ENCODE peak calls at places on chromosomes 13 and 19, in five cellular contexts. N is mammary epithelial cell, M is ovary, Y is PC-3, L is breast epithelium. B is an unnamed sample. For H3K27me3, the result is how much of the 10 kb centered on the place peaks cover.

GRCh38 chr13:48233097-48233885 is at the start of gene ITM2B:
- DNase-seq in N (peak), M (peak), Y (peak), L (peak), B (peak)

GRCh38 chr19:32830231-32831014 is 39.1 kb downstream of the SLC7A9 start:
- DNase-seq in N (no peak), M (no peak), Y (peak), L (no peak), B (peak)

GRCh38 chr13:75316427-75316826 is 165.5 kb downstream of the TBC1D4 start:
- DNase-seq in N (no peak), M (no peak), Y (peak), L (no peak), B (peak)

GRCh38 chr13:103187621-103188020 is 121.4 kb upstream of the SLC10A2 start:
- DNase-seq in N (no peak), M (no peak), Y (no peak), L (no peak), B (no peak)

GRCh38 chr13:67299072-67299635 is 69.0 kb upstream of the PCDH9 start:
- DNase-seq in N (peak), M (no peak), Y (peak), L (no peak), B (peak)

GRCh38 chr19:7670150-7670784 is 1.4 kb downstream of the RETN start:
- DNase-seq in N (no peak), M (no peak), Y (no peak), L (no peak), B (no peak)

GRCh38 chr13:29429496-29429895 is 166.0 kb downstream of the SLC7A1 start:
- DNase-seq in N (no peak), M (no peak), Y (no peak), L (no peak), B (no peak)

GRCh38 chr13:50713849-50714248 is 129.6 kb downstream of the DLEU7 start:
- DNase-seq in N (peak), M (no peak), Y (peak), L (no peak), B (peak)

GRCh38 chr19:30309983-30310805 is 62.0 kb upstream of the ZNF536 start:
- DNase-seq in N (no peak), M (no peak), Y (no peak), L (no peak), B (peak)

GRCh38 chr13:26074706-26075105 is 22.9 kb upstream of the SHISA2 start:
- DNase-seq in N (peak), M (no peak), Y (peak), L (no peak), B (peak)

GRCh38 chr19:16366433-16367268 is 42.0 kb downstream of the KLF2 start:
- DNase-seq in N (no peak), M (no peak), Y (no peak), L (no peak), B (no peak)

GRCh38 chr13:52162279-52163101 is 3.1 kb upstream of the NEK3 start:
- DNase-seq in N (peak), M (no peak), Y (peak), L (no peak), B (peak)

GRCh38 chr13:94323746-94324408 is 155.6 kb downstream of the DCT start:
- DNase-seq in N (no peak), M (no peak), Y (no peak), L (no peak), B (no peak)

GRCh38 chr13:21967871-21968270 is 297.0 kb downstream of the FGF9 start:
- DNase-seq in N (no peak), M (no peak), Y (no peak), L (no peak), B (no peak)

GRCh38 chr13:50840327-50840726 is 3.2 kb downstream of the DLEU7 start:
- DNase-seq in N (no peak), M (no peak), Y (no peak), L (no peak), B (no peak)

GRCh38 chr13:112782433-112783010 is 92.7 kb downstream of the ATP11A start:
- DNase-seq in N (no peak), M (no peak), Y (no peak), L (no peak), B (peak)

GRCh38 chr19:28687296-28687695 is 525.7 kb downstream of the UQCRFS1 start:
- DNase-seq in N (no peak), M (no peak), Y (no peak), L (no peak), B (no peak)

GRCh38 chr13:37616131-37616530 is 17.6 kb upstream of the POSTN start:
- DNase-seq in N (no peak), M (no peak), Y (no peak), L (no peak), B (no peak)

GRCh38 chr19:3262362-3262761 is 37.9 kb downstream of the CELF5 start:
- DNase-seq in N (no peak), M (no peak), Y (no peak), L (no peak), B (no peak)

GRCh38 chr13:74062933-74063332 is 71.3 kb downstream of the KLF12 start:
- DNase-seq in N (no peak), M (peak), Y (no peak), L (no peak), B (peak)

GRCh38 chr13:92827503-92827902 is 399.1 kb upstream of the GPC6 start:
- DNase-seq in N (peak), M (no peak), Y (no peak), L (no peak), B (no peak)

GRCh38 chr13:20799726-20800416 is 26.1 kb upstream of the EEF1AKMT1 start:
- DNase-seq in N (no peak), M (no peak), Y (peak), L (no peak), B (peak)

GRCh38 chr13:34678154-34678553 is 263.9 kb upstream of the NBEA start:
- DNase-seq in N (peak), M (no peak), Y (peak), L (no peak), B (peak)

GRCh38 chr19:677201-677600 is 1.0 kb downstream of the FSTL3 start:
- DNase-seq in N (peak), M (peak), Y (peak), L (peak), B (peak)

GRCh38 chr19:6481541-6482342 is at the start of gene DENND1C:
- DNase-seq in N (no peak), M (no peak), Y (peak), L (no peak), B (no peak)

GRCh38 chr13:98214008-98214643 is 37.1 kb upstream of the RNF113B start:
- DNase-seq in N (no peak), M (peak), Y (peak), L (no peak), B (peak)

GRCh38 chr13:33740134-33740538 is 77.8 kb upstream of the RFC3 start:
- DNase-seq in N (peak), M (no peak), Y (peak), L (no peak), B (peak)

GRCh38 chr13:94707400-94708021 is 4.8 kb downstream of the SOX21 start:
- DNase-seq in N (no peak), M (no peak), Y (no peak), L (no peak), B (no peak)

GRCh38 chr19:42345191-42345812 is 19.9 kb downstream of the MEGF8 start:
- DNase-seq in N (no peak), M (no peak), Y (no peak), L (no peak), B (no peak)

GRCh38 chr19:42344336-42344893 is 19.0 kb downstream of the MEGF8 start:
- DNase-seq in N (no peak), M (no peak), Y (no peak), L (no peak), B (no peak)

GRCh38 chr19:42348211-42348610 is 22.8 kb downstream of the MEGF8 start:
- DNase-seq in N (no peak), M (no peak), Y (no peak), L (no peak), B (no peak)

GRCh38 chr19:42343344-42344110 is 18.1 kb downstream of the MEGF8 start:
- DNase-seq in N (no peak), M (no peak), Y (no peak), L (no peak), B (no peak)
- TF ChIP-seq CTCF in N (no peak), M (no peak), Y (peak), L (no peak), B (peak)

DNA sequence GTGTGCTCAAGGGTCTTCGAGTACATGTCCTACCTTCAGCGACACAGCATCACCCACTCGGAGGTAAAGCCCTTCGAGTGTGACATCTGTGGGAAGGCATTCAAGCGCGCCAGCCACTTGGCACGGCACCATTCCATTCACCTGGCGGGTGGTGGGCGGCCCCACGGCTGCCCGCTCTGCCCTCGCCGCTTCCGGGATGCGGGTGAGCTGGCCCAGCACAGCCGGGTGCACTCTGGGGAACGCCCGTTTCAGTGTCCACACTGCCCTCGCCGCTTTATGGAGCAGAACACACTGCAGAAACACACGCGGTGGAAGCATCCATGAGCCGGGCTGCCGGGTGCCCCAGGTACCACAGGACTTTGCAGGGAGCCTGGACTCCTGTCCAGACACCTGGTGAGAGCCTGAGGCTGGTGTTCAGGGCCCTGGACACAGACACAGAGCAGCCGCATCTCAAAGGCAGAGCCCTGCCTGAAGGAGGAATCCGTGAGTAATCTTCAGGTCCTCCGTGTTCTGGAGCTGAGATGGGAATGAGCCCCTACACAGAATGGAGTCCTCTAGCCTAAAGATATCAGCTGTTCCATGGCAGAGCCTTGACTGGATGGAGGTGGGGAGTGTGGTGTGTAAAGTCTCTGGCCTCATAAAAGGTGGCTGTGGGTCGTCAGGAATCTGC is 1.5 kb downstream of the ZNF581 start:
- DNase-seq in N (no peak), M (no peak), Y (no peak), L (no peak), B (no peak)
- H3K27ac ChIP-seq in N (no peak), M (no peak), Y (no peak), L (no peak), B (no peak)

GRCh38 chr19:13016628-13017305 is 21.5 kb downstream of the NFIX start:
- DNase-seq in N (peak), M (no peak), Y (peak), L (no peak), B (no peak)

GRCh38 chr19:13017306-13018036 is 22.2 kb downstream of the NFIX start:
- DNase-seq in N (peak), M (no peak), Y (peak), L (no peak), B (peak)

GRCh38 chr19:13020002-13020414 is 24.7 kb downstream of the NFIX start:
- DNase-seq in N (peak), M (no peak), Y (peak), L (no peak), B (peak)

GRCh38 chr19:13018037-13018914 is 23.0 kb downstream of the NFIX start:
- DNase-seq in N (peak), M (peak), Y (peak), L (no peak), B (peak)

DNA sequence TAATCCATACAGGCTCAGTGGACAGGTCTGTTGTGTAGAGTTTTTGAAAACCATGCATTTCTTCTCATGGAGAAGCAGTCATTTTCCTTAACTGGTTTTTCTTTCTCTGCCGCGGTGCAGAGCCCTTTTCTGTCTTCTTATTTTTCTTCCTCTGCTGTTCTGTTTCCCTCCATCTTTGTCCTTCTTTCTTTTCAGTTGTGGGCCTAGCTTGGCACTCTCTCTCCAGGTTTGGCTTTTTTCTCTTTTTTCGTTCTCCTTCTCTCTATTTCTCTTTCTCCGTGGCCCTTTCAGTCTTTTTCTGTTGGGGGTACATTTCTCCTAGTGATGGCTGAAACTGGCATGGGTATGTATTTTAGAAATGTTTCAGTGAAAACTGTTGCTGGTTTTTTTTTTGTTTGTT is 24.1 kb downstream of the NFIX start:
- DNase-seq in N (no peak), M (no peak), Y (no peak), L (no peak), B (no peak)
- H3K27me3 ChIP-seq in N (under half), M (under half), Y (under half), L (under half), B (under half)

DNA sequence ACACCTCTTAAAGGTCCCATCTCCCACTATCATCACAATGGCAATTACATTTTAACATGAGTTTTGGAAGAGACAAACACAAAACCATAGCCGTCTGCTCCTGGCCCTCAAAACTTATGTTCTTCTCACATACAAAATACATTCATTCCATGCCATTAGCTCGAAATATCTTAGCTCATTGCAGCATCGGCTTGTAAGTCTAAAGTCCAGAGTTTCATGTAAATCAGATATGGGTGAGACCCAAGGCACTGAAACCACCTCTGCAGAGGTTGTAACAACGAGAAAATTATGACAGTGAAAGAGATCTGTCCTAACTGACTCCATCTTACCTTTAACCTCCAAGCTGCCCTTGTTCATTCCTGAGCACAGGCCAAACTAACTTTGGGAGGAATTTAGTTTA is 635.0 kb upstream of the SPRY2 start:
- DNase-seq in N (no peak), M (no peak), Y (no peak), L (no peak), B (no peak)
- TF ChIP-seq CTCF in N (no peak), M (no peak), Y (no peak), L (no peak), B (no peak)

GRCh38 chr19:35246466-35247096 is 2.2 kb upstream of the LSR start:
- DNase-seq in N (no peak), M (no peak), Y (no peak), L (no peak), B (no peak)

GRCh38 chr19:35249146-35249847 is 495 bp downstream of the LSR start:
- DNase-seq in N (peak), M (no peak), Y (no peak), L (no peak), B (no peak)

GRCh38 chr19:35247526-35248309 is 1.1 kb upstream of the LSR start:
- DNase-seq in N (peak), M (peak), Y (peak), L (peak), B (no peak)

GRCh38 chr19:35249848-35250711 is 1.3 kb downstream of the LSR start:
- DNase-seq in N (no peak), M (no peak), Y (no peak), L (no peak), B (no peak)

GRCh38 chr19:35248310-35249145 is at the start of gene LSR:
- DNase-seq in N (peak), M (no peak), Y (peak), L (peak), B (no peak)
- H3K27ac ChIP-seq in N (peak), M (no peak), Y (peak), L (peak), B (no peak)

DNA sequence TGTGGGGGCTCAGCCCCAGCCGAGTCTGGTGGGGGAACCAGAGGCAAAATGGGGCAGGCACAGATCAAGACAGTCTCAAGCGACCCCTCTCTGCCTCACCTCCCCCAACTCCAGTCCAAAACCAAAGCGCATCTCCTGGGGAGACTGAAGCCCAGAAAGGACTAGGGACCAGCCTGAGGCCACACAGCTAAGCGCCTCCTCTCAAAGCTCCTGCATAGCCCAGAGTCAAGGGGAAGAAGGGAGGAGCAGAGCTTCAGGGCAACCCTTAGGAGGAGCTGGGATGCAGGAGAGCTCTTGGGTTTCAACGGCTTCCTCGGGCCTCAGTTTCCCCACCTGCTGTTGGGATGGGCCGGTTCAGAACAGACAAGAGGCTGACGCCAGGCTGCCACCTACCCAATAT is 19.9 kb upstream of the SEMA6B start:
- DNase-seq in N (no peak), M (no peak), Y (no peak), L (no peak), B (no peak)
- H3K27me3 ChIP-seq in N (under half), M (under half), Y (under half), L (under half), B (under half)

DNA sequence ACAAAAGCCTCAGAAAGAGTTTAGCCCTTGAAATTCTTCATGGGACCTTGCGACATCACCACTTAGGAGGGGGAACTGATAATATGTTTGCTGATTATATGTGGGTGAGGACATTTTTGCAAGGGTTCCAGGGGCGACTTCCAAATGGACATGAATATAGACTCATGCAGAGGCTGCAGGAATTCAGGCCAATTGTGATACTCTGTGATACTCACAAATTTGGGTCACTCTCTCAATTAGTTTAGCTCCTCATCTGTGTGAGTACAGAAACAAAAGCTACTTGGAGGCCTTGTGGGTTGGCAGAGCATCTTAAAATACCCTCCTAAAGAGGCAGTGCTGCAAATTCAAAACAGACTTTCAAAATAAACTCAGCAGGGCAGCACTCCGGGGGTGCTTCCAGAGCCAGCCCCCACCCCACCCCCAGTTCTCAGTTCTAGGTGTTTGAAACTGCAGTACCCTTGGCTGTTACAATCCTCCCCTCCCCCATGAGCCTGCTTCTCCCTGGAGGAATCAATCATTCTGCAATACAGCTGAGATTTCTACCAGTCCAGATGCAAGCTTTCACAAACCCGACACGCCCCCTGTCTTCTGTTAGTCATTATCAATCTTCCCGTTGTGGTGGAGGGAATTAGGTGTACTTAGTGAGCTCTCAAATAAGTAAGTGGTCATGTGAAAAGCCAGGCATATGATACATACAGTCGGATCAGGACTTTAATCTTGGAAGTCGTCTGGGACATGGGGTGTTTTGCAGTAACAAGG is 96.9 kb upstream of the MBNL2 start:
- DNase-seq in N (peak), M (peak), Y (peak), L (no peak), B (peak)
- TF ChIP-seq CTCF in N (peak), M (no peak), Y (peak), L (no peak), B (peak)

DNA sequence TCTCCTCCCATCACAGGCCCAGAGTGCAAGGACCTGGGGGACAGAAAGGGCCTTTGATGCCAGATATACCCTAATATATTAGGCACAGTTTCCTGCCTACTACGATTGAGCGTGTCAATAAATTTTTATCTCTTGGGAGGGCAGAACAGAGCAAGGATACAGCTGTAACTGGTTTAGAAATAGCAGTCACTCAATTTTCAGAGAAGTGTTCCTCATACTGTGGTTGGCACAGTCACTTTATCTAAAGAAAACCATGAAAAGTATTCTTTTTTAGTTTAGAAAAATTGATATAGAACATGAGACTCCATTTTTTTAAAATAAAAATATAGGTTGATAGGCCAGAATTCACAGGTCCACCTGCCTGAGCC is 460 bp upstream of the ZNF155 start:
- DNase-seq in N (no peak), M (no peak), Y (no peak), L (no peak), B (no peak)
- H3K27ac ChIP-seq in N (no peak), M (no peak), Y (no peak), L (peak), B (no peak)